ENCODE peak calls at places on chromosomes 6 and 20, in eight cellular contexts. G is mesothelial cell of epicardium; V is HS-27A; L is amniotic stem cell; W is anterior cingulate cortex; B is stimulated activated naive CD8-positive, alpha-beta T cell treated with anti-CD3 and anti-CD28 coated beads, Interleukin-15, Interleukin-2, amounts not matched to agents 100 U/mL and 50 U/mL, for 24 hours; A is NCI-H2171; Z is ACHN. I is an unnamed sample.

GRCh38 chr20:46970937-46971630 is 76.4 kb downstream of the EYA2 start:
- DNase-seq in G (no peak), V (peak), L (peak), W (no peak), B (no peak), A (peak), Z (peak), I (peak)

GRCh38 chr20:20594171-20594530 is 118.3 kb downstream of the RALGAPA2 start:
- DNase-seq in G (no peak), V (no peak), L (peak), W (no peak), B (no peak), A (peak), Z (peak), I (no peak)

GRCh38 chr6:138959521-138959920 is 28.5 kb downstream of the REPS1 start:
- DNase-seq in G (no peak), V (no peak), L (no peak), W (no peak), B (no peak), A (no peak), Z (no peak), I (no peak)

GRCh38 chr6:41846666-41847237 is 48.4 kb downstream of the USP49 start:
- DNase-seq in G (peak), V (peak), L (peak), W (no peak), B (peak), A (peak), Z (peak), I (peak)

GRCh38 chr20:12394786-12395185 is 477.1 kb downstream of the BTBD3 start:
- DNase-seq in G (no peak), V (no peak), L (no peak), W (no peak), B (no peak), A (no peak), Z (no peak), I (no peak)

GRCh38 chr6:105902401-105903031 is 183.6 kb upstream of the PRDM1 start:
- DNase-seq in G (no peak), V (no peak), L (no peak), W (no peak), B (no peak), A (no peak), Z (no peak), I (no peak)

GRCh38 chr6:109511832-109512231 is 28.8 kb upstream of the ZBTB24 start:
- DNase-seq in G (no peak), V (no peak), L (no peak), W (no peak), B (no peak), A (no peak), Z (no peak), I (no peak)

GRCh38 chr6:75488026-75488425 is 5.6 kb downstream of the FILIP1 start:
- DNase-seq in G (no peak), V (no peak), L (no peak), W (no peak), B (no peak), A (no peak), Z (no peak), I (no peak)

GRCh38 chr6:158536891-158537798 is 22.7 kb upstream of the TMEM181 start:
- DNase-seq in G (peak), V (no peak), L (no peak), W (no peak), B (peak), A (peak), Z (peak), I (no peak)

GRCh38 chr20:45138451-45139300 is 14.4 kb upstream of the WFDC12 start:
- DNase-seq in G (no peak), V (no peak), L (no peak), W (no peak), B (peak), A (no peak), Z (peak), I (no peak)

GRCh38 chr6:44049989-44050871 is 77.0 kb downstream of the MRPL14 start:
- DNase-seq in G (no peak), V (no peak), L (no peak), W (no peak), B (no peak), A (no peak), Z (no peak), I (no peak)

GRCh38 chr6:20213271-20213798 is 1.1 kb upstream of the MBOAT1 start:
- DNase-seq in G (no peak), V (no peak), L (no peak), W (no peak), B (peak), A (no peak), Z (no peak), I (no peak)

GRCh38 chr6:134363323-134364039 is 45.6 kb upstream of the SGK1 start:
- DNase-seq in G (no peak), V (no peak), L (peak), W (no peak), B (no peak), A (no peak), Z (peak), I (no peak)

GRCh38 chr20:61050491-61050890 is 201.6 kb upstream of the CDH4 start:
- DNase-seq in G (no peak), V (no peak), L (no peak), W (no peak), B (no peak), A (no peak), Z (no peak), I (no peak)

GRCh38 chr6:26351544-26351953 is 13.4 kb upstream of the BTN3A2 start:
- DNase-seq in G (no peak), V (peak), L (peak), W (no peak), B (no peak), A (no peak), Z (peak), I (peak)

GRCh38 chr6:137931849-137932465 is 64.9 kb downstream of the TNFAIP3 start:
- DNase-seq in G (no peak), V (no peak), L (no peak), W (no peak), B (no peak), A (no peak), Z (no peak), I (no peak)

GRCh38 chr6:26218824-26219223 is 131.6 kb downstream of the HFE start:
- DNase-seq in G (no peak), V (no peak), L (no peak), W (no peak), B (no peak), A (no peak), Z (no peak), I (no peak)

GRCh38 chr20:49323622-49324238 is 45.9 kb upstream of the ZNFX1 start:
- DNase-seq in G (no peak), V (no peak), L (peak), W (no peak), B (peak), A (peak), Z (peak), I (no peak)

GRCh38 chr6:143806282-143807102 is 36.6 kb upstream of the LTV1 start:
- DNase-seq in G (no peak), V (peak), L (peak), W (no peak), B (peak), A (no peak), Z (no peak), I (no peak)

GRCh38 chr20:47741669-47742345 is 43.5 kb downstream of the SULF2 start:
- DNase-seq in G (no peak), V (no peak), L (no peak), W (no peak), B (no peak), A (peak), Z (no peak), I (no peak)

GRCh38 chr6:104218132-104218531 is 641.6 kb downstream of the HACE1 start:
- DNase-seq in G (no peak), V (no peak), L (no peak), W (no peak), B (no peak), A (no peak), Z (no peak), I (no peak)

GRCh38 chr6:44966449-44967091 is 361.6 kb upstream of the RUNX2 start:
- DNase-seq in G (no peak), V (peak), L (no peak), W (no peak), B (no peak), A (no peak), Z (peak), I (no peak)

GRCh38 chr6:12137480-12137879 is 125.4 kb downstream of the HIVEP1 start:
- DNase-seq in G (no peak), V (no peak), L (no peak), W (no peak), B (no peak), A (no peak), Z (peak), I (no peak)

I was measured in Panc1.